ENCODE peak calls at places on chromosomes 7 and 10, in six cellular contexts. D is HCT116, W is K562, M is GM12878, V is HepG2, K is H1. T is an unnamed sample.

GRCh38 chr7:40717242-40717641 is 582.4 kb downstream of the SUGCT start:
- DNase-seq in D (peak; percentile 81), W (no peak), M (no peak), V (peak; percentile 25), K (peak; percentile 62), T (peak; percentile 76)

GRCh38 chr10:61662794-61663259 is at the start of gene CABCOCO1:
- DNase-seq in D (peak; percentile 47), W (no peak), M (no peak), V (no peak), K (peak; percentile 29), T (peak; percentile 67)

GRCh38 chr10:125037145-125037544 is 95.2 kb downstream of the ZRANB1 start:
- DNase-seq in D (peak; percentile 85), W (no peak), M (no peak), V (peak; percentile 37), K (no peak), T (no peak)

GRCh38 chr10:23417254-23417653 is 21.6 kb upstream of the OTUD1 start:
- DNase-seq in D (no peak), W (no peak), M (no peak), V (no peak), K (no peak), T (no peak)

GRCh38 chr7:11193131-11193867 is 219.6 kb downstream of the PHF14 start:
- DNase-seq in D (no peak), W (no peak), M (no peak), V (peak; percentile 13), K (peak; percentile 31), T (peak; percentile 74)

GRCh38 chr10:102605712-102606111 is 38.6 kb upstream of the TRIM8 start:
- DNase-seq in D (no peak), W (no peak), M (no peak), V (no peak), K (no peak), T (no peak)

GRCh38 chr7:127629268-127629854 is 11.4 kb upstream of the PAX4 start:
- DNase-seq in D (peak; percentile 50), W (peak; percentile 51), M (no peak), V (peak; percentile 33), K (peak; percentile 80), T (no peak)

GRCh38 chr7:158543401-158543680 is 44.3 kb downstream of the PTPRN2 start:
- DNase-seq in D (no peak), W (no peak), M (no peak), V (no peak), K (no peak), T (no peak)

GRCh38 chr10:31927597-31928530 is 767 bp downstream of the ARHGAP12 start:
- DNase-seq in D (no peak), W (peak; percentile 57), M (no peak), V (peak; percentile 74), K (no peak), T (no peak)

GRCh38 chr7:117652943-117653700 is 173.3 kb downstream of the CFTR start:
- DNase-seq in D (no peak), W (no peak), M (no peak), V (no peak), K (peak; percentile 38), T (peak; percentile 69)

GRCh38 chr7:44338600-44338999 is 13.2 kb upstream of the CAMK2B start:
- DNase-seq in D (no peak), W (no peak), M (no peak), V (no peak), K (no peak), T (no peak)
- H3K4me3 ChIP-seq in D (no peak overlapping the region), W (no peak overlapping the region), M (no peak overlapping the region), V (no peak overlapping the region), K (no peak overlapping the region), T (no peak overlapping the region)

DNA sequence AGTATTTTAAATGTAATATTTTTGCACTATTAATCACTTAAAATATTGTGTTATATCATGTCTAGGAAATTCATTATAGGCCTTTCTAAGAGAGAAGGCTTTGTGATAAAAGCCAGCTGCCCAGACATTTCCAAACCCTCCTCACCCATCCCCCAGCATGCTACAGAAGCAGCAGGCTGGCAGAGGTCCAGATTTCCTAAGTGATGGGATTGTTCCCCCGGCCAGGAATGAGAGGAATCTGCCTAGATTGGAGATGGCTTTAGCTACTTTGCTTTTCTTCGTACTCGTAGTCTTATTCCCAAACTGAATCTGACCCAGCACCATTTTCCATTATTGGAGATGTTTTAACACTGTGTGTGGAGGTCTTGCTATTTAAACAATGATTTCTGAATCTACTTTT is 29.4 kb downstream of the CDK14 start:
- DNase-seq in D (no peak), W (no peak), M (no peak), V (no peak), K (peak; percentile 36), T (peak; percentile 83)
- TF ChIP-seq ZNF274 in D (no peak), W (no peak), M (no peak), V (no peak), K (no peak), T (no peak)

DNA sequence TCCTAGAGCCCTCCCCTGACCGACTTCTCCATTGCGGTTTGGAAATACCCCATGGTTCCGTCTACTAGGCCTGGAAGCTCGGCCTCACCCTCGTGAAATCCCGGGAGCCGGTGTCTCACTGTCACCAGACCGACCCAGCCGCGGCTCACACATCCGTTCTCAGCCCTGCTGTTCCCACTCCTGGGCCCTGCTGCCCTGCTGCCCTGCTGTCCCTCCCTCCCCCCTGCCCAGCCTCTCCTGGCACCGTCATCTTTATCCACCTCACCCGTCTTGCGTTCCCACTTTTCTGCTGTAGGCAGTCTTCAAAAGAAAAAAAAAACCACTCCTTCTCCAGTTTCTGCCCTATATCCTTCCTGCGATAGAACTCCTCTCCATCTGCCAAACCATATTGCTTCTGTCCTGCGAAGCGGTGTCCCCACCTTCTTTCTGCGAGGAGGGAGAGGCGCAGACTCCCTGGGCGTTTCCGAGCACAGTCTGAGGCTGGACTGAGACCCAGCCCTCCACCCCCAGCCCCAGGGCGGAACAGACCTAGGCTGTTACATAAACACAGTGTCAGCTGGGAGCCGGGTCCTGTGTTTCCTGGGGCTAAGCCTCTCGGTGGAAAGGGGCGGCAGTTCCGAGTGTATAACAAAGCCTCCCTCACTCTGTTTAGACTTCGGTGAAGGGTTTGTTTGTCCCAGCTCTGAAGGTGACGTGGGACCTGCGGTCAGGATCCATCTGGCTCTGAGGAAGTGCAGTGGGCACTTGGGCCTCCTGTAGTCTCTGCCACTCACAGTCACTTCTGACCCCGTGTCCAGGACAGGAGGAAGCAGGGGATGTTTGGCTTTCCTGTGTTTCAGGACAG is 2.8 kb downstream of the AGAP3 start:
- DNase-seq in D (no peak), W (no peak), M (no peak), V (peak; percentile 73), K (no peak), T (no peak)
- H3K4me3 ChIP-seq in D (no peak overlapping the region), W (no peak overlapping the region), M (peak overlapping the region; percentile 87), V (peak overlapping the region; percentile 95), K (peak overlapping the region; percentile 67), T (peak overlapping the region; percentile 78)

GRCh38 chr7:154912921-154913644 is 89.8 kb downstream of the PAXIP1 start:
- DNase-seq in D (no peak), W (no peak), M (no peak), V (no peak), K (no peak), T (no peak)
- TF ChIP-seq ZNF274 in D (no peak), W (no peak), M (no peak), V (no peak), K (no peak), T (no peak)

GRCh38 chr10:97475936-97476594 is 22.2 kb downstream of the MMS19 start:
- DNase-seq in D (no peak), W (no peak), M (no peak), V (no peak), K (no peak), T (no peak)

GRCh38 chr10:97474918-97475317 is 23.3 kb downstream of the MMS19 start:
- DNase-seq in D (no peak), W (no peak), M (no peak), V (no peak), K (no peak), T (no peak)

GRCh38 chr10:97481071-97481470 is 17.2 kb downstream of the MMS19 start:
- DNase-seq in D (no peak), W (no peak), M (no peak), V (no peak), K (no peak), T (no peak)

GRCh38 chr10:97483526-97483925 is 14.7 kb downstream of the MMS19 start:
- DNase-seq in D (no peak), W (no peak), M (no peak), V (no peak), K (no peak), T (no peak)

DNA sequence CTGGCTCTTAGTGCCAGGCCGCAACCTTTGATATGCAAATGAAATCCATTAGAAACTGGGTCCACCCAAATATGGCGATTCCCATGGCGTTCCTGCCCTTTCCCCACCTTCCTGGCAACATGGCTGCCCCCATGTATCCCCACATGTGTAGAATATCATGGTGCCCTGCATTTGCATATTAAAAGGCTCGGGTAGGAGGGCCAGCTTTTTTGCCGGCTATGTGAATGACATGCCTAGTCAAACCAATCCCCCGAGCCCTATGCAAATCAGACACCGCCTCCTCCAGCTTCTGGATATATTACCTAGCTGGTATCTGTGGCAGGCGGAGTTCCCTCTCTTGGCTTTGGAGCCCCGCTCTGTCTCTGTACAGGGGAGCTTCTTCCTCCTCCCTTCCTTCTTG is 18.3 kb downstream of the MMS19 start:
- DNase-seq in D (no peak), W (no peak), M (no peak), V (no peak), K (peak; percentile 93), T (peak; percentile 82)
- H3K4me3 ChIP-seq in D (no peak overlapping the region), W (no peak overlapping the region), M (no peak overlapping the region), V (no peak overlapping the region), K (peak overlapping the region; percentile 18), T (no peak overlapping the region)